ENCODE peak calls at places on chromosomes 5 and 9, in six cellular contexts. G is IMR-90, V is AG10803, C is nephron progenitor cell, N is fibroblast of lung, E is NB4. D is an unnamed sample.

GRCh38 chr9:112750111-112750766 is at the start of gene SNX30:
- DNase-seq in G (peak), V (peak), C (peak), N (peak), E (peak), D (peak)

GRCh38 chr9:97979778-97980478 is 3.2 kb upstream of the ANP32B start:
- DNase-seq in G (no peak), V (no peak), C (no peak), N (no peak), E (no peak), D (no peak)

GRCh38 chr5:2863133-2863532 is 111.7 kb upstream of the IRX2 start:
- DNase-seq in G (no peak), V (no peak), C (no peak), N (no peak), E (no peak), D (no peak)

GRCh38 chr5:59582746-59583145 is 310.8 kb downstream of the PDE4D start:
- DNase-seq in G (no peak), V (no peak), C (no peak), N (no peak), E (no peak), D (no peak)

GRCh38 chr9:88090151-88090581 is 48.1 kb downstream of the SPATA31C2 start:
- DNase-seq in G (peak), V (no peak), C (peak), N (peak), E (no peak), D (no peak)

GRCh38 chr9:93184439-93185221 is 691 bp downstream of the WNK2 start:
- DNase-seq in G (no peak), V (no peak), C (peak), N (no peak), E (no peak), D (peak)

GRCh38 chr5:134935711-134936602 is 31.0 kb downstream of the PCBD2 start:
- DNase-seq in G (no peak), V (no peak), C (no peak), N (no peak), E (no peak), D (no peak)

GRCh38 chr5:166722939-166723338 is 1568.5 kb upstream of the WWC1 start:
- DNase-seq in G (no peak), V (peak), C (no peak), N (peak), E (peak), D (no peak)

GRCh38 chr9:91740713-91741112 is 209.3 kb downstream of the ROR2 start:
- DNase-seq in G (peak), V (peak), C (no peak), N (peak), E (no peak), D (peak)

GRCh38 chr5:37838152-37838932 is 1.5 kb downstream of the GDNF start:
- DNase-seq in G (peak), V (peak), C (peak), N (no peak), E (no peak), D (no peak)

GRCh38 chr5:168433982-168434381 is 52.3 kb upstream of the RARS1 start:
- DNase-seq in G (no peak), V (no peak), C (peak), N (no peak), E (no peak), D (no peak)

GRCh38 chr9:136054146-136054545 is 40.9 kb downstream of the NACC2 start:
- DNase-seq in G (no peak), V (no peak), C (no peak), N (no peak), E (no peak), D (no peak)

GRCh38 chr5:149466457-149466972 is 84.7 kb downstream of the CSNK1A1 start:
- DNase-seq in G (peak), V (peak), C (peak), N (peak), E (peak), D (peak)

GRCh38 chr5:101418735-101419134 is 515.7 kb upstream of the ST8SIA4 start:
- DNase-seq in G (no peak), V (no peak), C (no peak), N (peak), E (no peak), D (no peak)

GRCh38 chr5:95838001-95838520 is 15.5 kb upstream of the GLRX start:
- DNase-seq in G (no peak), V (no peak), C (no peak), N (no peak), E (no peak), D (no peak)

GRCh38 chr5:107539163-107539445 is 131.6 kb downstream of the EFNA5 start:
- DNase-seq in G (no peak), V (no peak), C (no peak), N (no peak), E (no peak), D (no peak)

GRCh38 chr5:20276959-20277263 is 288.9 kb upstream of the CDH18 start:
- DNase-seq in G (no peak), V (no peak), C (no peak), N (no peak), E (no peak), D (no peak)

GRCh38 chr5:126542441-126542840 is 52.6 kb downstream of the ALDH7A1 start:
- DNase-seq in G (no peak), V (no peak), C (no peak), N (no peak), E (no peak), D (no peak)

GRCh38 chr5:60822285-60822556 is 21.8 kb downstream of the ELOVL7 start:
- DNase-seq in G (no peak), V (no peak), C (no peak), N (no peak), E (no peak), D (no peak)

GRCh38 chr5:34552129-34552528 is 104.0 kb upstream of the RAI14 start:
- DNase-seq in G (peak), V (peak), C (no peak), N (peak), E (no peak), D (no peak)

GRCh38 chr9:7520396-7520795 is 279.2 kb downstream of the DMAC1 start:
- DNase-seq in G (no peak), V (no peak), C (no peak), N (no peak), E (no peak), D (no peak)

GRCh38 chr5:159963967-159964366 is 45.0 kb upstream of the TTC1 start:
- DNase-seq in G (no peak), V (no peak), C (no peak), N (no peak), E (no peak), D (no peak)

GRCh38 chr5:3226171-3226570 is 369.5 kb upstream of the IRX1 start:
- DNase-seq in G (no peak), V (no peak), C (no peak), N (no peak), E (no peak), D (no peak)

GRCh38 chr9:133873006-133873780 is 118.9 kb downstream of the VAV2 start:
- DNase-seq in G (no peak), V (no peak), C (no peak), N (no peak), E (no peak), D (no peak)

GRCh38 chr9:133869674-133870419 is 122.3 kb downstream of the VAV2 start:
- DNase-seq in G (no peak), V (no peak), C (no peak), N (no peak), E (peak), D (no peak)

GRCh38 chr9:133874061-133874638 is 118.0 kb downstream of the VAV2 start:
- DNase-seq in G (peak), V (peak), C (no peak), N (no peak), E (no peak), D (no peak)

GRCh38 chr9:133868203-133868602 is 123.9 kb downstream of the VAV2 start:
- DNase-seq in G (no peak), V (no peak), C (no peak), N (no peak), E (no peak), D (no peak)

GRCh38 chr9:133870598-133871595 is 121.2 kb downstream of the VAV2 start:
- DNase-seq in G (no peak), V (no peak), C (no peak), N (no peak), E (no peak), D (no peak)
- TF ChIP-seq CTCF in G (no peak), V (no peak), C (no peak), N (no peak), E (no peak), D (no peak)

DNA sequence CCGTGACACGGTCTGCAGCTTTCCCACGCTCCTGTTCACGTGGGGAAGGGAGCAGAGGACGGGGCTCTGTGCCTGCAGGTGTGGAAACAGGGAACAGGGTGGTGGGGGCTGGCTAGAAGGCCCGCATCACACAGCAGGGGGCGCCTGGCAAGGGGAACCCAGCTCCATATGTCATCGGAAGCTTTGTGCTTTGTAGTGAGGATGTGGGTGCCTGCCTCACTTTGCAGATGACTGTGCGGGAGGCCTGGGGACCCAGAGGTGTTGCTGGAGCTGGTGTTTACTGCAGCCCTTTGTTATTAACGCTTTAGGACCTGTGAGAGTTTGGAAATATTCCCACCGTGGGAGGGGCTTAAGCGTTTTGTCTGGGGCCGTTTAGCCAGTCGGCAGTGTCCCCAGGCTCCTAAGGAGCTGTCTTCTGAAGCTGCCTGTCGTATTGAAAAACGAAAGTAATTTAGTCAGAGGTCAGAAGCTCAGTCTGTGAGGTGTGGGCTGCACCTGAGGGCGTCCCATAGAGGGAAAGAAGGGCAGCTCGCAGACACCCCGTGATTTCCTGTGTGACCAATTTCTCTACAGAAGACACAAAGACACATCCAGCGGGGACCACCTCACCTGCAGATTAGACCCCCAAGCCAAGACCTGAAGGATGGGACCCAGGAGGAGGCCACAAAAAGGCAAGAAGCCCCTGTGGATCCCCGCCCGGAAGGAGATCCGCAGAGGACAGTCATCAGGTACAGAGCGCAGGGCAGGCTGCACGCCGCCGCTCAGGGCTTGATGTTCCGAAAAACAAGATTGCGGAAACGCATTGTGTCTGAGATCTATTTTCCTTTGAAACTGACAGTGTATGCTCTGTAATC is 9.1 kb downstream of the MAN1B1 start:
- DNase-seq in G (no peak), V (no peak), C (no peak), N (no peak), E (peak), D (peak)
- TF ChIP-seq CTCF in G (peak), V (no peak), C (no peak), N (no peak), E (peak), D (no peak)

GRCh38 chr9:134899818-134900325 is 17.8 kb downstream of the FCN1 start:
- DNase-seq in G (no peak), V (no peak), C (no peak), N (no peak), E (no peak), D (no peak)
- TF ChIP-seq CTCF in G (no peak), V (no peak), C (no peak), N (no peak), E (no peak), D (no peak)

GRCh38 chr5:58482536-58482935 is 8.7 kb upstream of the GAPT start:
- DNase-seq in G (no peak), V (no peak), C (no peak), N (no peak), E (no peak), D (no peak)

GRCh38 chr5:58481066-58481676 is 10.1 kb upstream of the GAPT start:
- DNase-seq in G (no peak), V (no peak), C (no peak), N (no peak), E (no peak), D (no peak)

GRCh38 chr5:58475404-58475803 is 15.5 kb upstream of the PLK2 start:
- DNase-seq in G (no peak), V (no peak), C (no peak), N (no peak), E (no peak), D (no peak)

GRCh38 chr5:58481828-58482227 is 9.4 kb upstream of the GAPT start:
- DNase-seq in G (no peak), V (no peak), C (no peak), N (no peak), E (no peak), D (no peak)

DNA sequence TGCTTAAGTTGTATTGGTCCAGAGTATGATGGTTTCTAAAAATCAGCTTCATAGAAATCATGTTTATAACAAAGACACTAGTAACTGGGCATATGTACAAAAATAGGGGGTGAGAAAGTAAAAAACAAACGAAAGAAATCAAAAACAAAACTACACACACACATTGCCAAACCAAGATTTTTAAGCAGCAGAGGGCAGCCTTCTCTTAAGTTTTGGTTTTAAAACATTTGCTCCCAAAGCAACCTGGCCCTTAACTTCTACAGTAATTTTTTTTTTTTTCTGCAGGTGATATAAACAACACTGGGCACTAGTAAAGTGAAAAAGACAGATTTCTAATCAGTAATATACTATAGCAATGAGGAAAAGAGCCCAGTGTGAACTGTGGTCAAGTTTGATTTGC is 13.5 kb upstream of the GAPT start:
- DNase-seq in G (no peak), V (no peak), C (no peak), N (no peak), E (peak), D (peak)
- TF ChIP-seq CTCF in G (peak), V (peak), C (no peak), N (peak), E (peak), D (no peak)